ENCODE peak calls at places on chromosome 12, in nine cellular contexts. T is transverse colon; X is LNCaP clone FGC; R is choroid plexus epithelial cell; E is skeletal muscle cell; H is CD8-positive, alpha-beta memory T cell; Q is lower lobe of right lung; P is fibroblast of pulmonary artery; V is IMR-90. Y is an unnamed sample.

GRCh38 chr12:4286228-4286627 is 12.7 kb downstream of the CCND2 start:
- DNase-seq in T (no peak), X (no peak), R (no peak), E (no peak), H (no peak), Q (no peak), P (no peak), V (no peak), Y (no peak)

GRCh38 chr12:43893670-43894069 is 57.8 kb downstream of the TMEM117 start:
- DNase-seq in T (no peak), X (no peak), R (peak; percentile 41), E (peak; percentile 35), H (no peak), Q (no peak), P (no peak), V (peak; percentile 85), Y (peak; percentile 82)

GRCh38 chr12:53325539-53326061 is 4.2 kb upstream of the AAAS start:
- DNase-seq in T (peak; percentile 35), X (no peak), R (no peak), E (no peak), H (no peak), Q (peak; percentile 65), P (no peak), V (no peak), Y (no peak)

GRCh38 chr12:96256672-96257361 is 62.6 kb downstream of the ELK3 start:
- DNase-seq in T (no peak), X (no peak), R (no peak), E (no peak), H (no peak), Q (no peak), P (no peak), V (no peak), Y (no peak)

GRCh38 chr12:92208613-92209121 is 63.0 kb upstream of the BTG1 start:
- DNase-seq in T (no peak), X (no peak), R (peak; percentile 78), E (peak; percentile 51), H (no peak), Q (no peak), P (peak; percentile 74), V (peak; percentile 31), Y (peak; percentile 88)

GRCh38 chr12:3134126-3134525 is 56.9 kb downstream of the TSPAN9 start:
- DNase-seq in T (no peak), X (no peak), R (no peak), E (no peak), H (no peak), Q (no peak), P (no peak), V (no peak), Y (no peak)

GRCh38 chr12:53683983-53684382 is 8.1 kb upstream of the ATP5MC2 start:
- DNase-seq in T (no peak), X (no peak), R (no peak), E (no peak), H (no peak), Q (no peak), P (no peak), V (no peak), Y (no peak)

GRCh38 chr12:47740536-47741339 is 15.4 kb upstream of the ENDOU start:
- DNase-seq in T (peak; percentile 58), X (no peak), R (no peak), E (no peak), H (no peak), Q (no peak), P (no peak), V (no peak), Y (no peak)

GRCh38 chr12:72271741-72272661 is at the start of gene TRHDE:
- DNase-seq in T (peak; percentile 7), X (no peak), R (peak; percentile 58), E (no peak), H (no peak), Q (peak; percentile 68), P (peak; percentile 25), V (peak; percentile 60), Y (no peak)

GRCh38 chr12:93000026-93000425 is 70.9 kb upstream of the EEA1 start:
- DNase-seq in T (peak; percentile 35), X (no peak), R (no peak), E (no peak), H (no peak), Q (no peak), P (no peak), V (no peak), Y (peak; percentile 64)

GRCh38 chr12:118307069-118307954 is 65.4 kb downstream of the TAOK3 start:
- DNase-seq in T (no peak), X (no peak), R (peak; percentile 93), E (peak; percentile 76), H (no peak), Q (no peak), P (peak; percentile 89), V (peak; percentile 95), Y (peak; percentile 93)

GRCh38 chr12:50584135-50584534 is 79.3 kb downstream of the DIP2B start:
- DNase-seq in T (no peak), X (no peak), R (no peak), E (no peak), H (no peak), Q (no peak), P (no peak), V (no peak), Y (no peak)

GRCh38 chr12:77299001-77299400 is 233.6 kb upstream of the E2F7 start:
- DNase-seq in T (no peak), X (no peak), R (peak; percentile 1), E (no peak), H (no peak), Q (no peak), P (no peak), V (no peak), Y (peak; percentile 23)

GRCh38 chr12:122886851-122887816 is 8.8 kb downstream of the VPS37B start:
- DNase-seq in T (peak; percentile 71), X (no peak), R (peak; percentile 53), E (peak; percentile 29), H (no peak), Q (no peak), P (peak; percentile 47), V (peak; percentile 76), Y (peak; percentile 98)

GRCh38 chr12:79687711-79688270 is 3.0 kb downstream of the PAWR start:
- DNase-seq in T (no peak), X (no peak), R (no peak), E (no peak), H (no peak), Q (no peak), P (no peak), V (peak; percentile 4), Y (peak; percentile 28)

GRCh38 chr12:93857279-93857894 is 180.2 kb downstream of the CRADD start:
- DNase-seq in T (no peak), X (no peak), R (peak; percentile 58), E (peak; percentile 81), H (no peak), Q (no peak), P (peak; percentile 45), V (peak; percentile 84), Y (peak; percentile 82)

DNA sequence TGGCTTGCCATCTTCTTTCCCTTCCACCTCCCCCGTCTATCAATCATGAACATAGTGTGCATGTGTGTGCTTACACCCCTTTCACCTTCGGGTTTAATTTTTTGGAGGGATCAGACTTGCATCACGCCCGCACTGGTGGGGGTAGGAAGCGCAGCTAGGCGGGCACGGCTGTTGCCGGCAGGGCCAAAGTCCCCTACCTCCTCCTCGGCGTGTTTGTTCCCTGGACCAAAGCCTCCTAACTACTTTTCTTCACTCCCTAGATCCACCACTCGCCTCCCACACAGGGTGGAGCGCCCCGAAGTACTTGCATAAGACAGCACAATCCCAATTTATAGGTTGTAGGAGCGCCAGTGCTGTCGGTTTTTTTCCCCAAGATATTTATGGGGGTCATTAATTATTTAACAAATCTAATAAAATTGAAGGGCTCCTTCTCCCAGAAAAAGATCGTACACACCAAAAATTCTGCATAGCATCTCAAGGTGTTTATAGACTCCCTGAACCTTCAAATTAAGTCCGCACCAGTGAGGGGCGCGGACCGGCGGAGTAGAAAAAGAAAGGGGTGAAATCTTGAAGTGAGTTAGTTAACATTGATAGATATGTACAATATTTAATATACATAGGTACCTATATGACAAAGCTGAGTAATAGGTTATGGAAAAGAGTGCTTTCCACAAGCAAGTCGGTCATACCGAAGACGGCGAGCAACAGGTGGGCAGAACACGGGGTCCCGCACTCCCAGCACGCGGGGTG is 714 bp downstream of the PKP2 start:
- DNase-seq in T (peak; percentile 79), X (no peak), R (no peak), E (no peak), H (no peak), Q (no peak), P (no peak), V (no peak), Y (peak; percentile 20)
- H3K4me3 ChIP-seq in T (peak overlapping the region; percentile 63), X (peak overlapping the region; percentile 66), R (peak overlapping the region; percentile 76), E (peak overlapping the region; percentile 37), H (no peak overlapping the region), Q (peak overlapping the region; percentile 63), P (peak overlapping the region; percentile 70), V (no peak overlapping the region), Y (peak overlapping the region; percentile 84)

GRCh38 chr12:6363010-6363329 is 12.4 kb downstream of the SCNN1A start:
- DNase-seq in T (no peak), X (no peak), R (no peak), E (no peak), H (no peak), Q (no peak), P (no peak), V (no peak), Y (no peak)
- H3K4me3 ChIP-seq in T (peak overlapping the region; percentile 60), X (no peak overlapping the region), R (peak overlapping the region; percentile 21), E (peak overlapping the region; percentile 47), H (no peak overlapping the region), Q (peak overlapping the region; percentile 75), P (no peak overlapping the region), V (no peak overlapping the region), Y (no peak overlapping the region)

GRCh38 chr12:22256076-22256475 is 78.4 kb downstream of the ST8SIA1 start:
- DNase-seq in T (no peak), X (no peak), R (no peak), E (peak; percentile 22), H (no peak), Q (no peak), P (peak; percentile 36), V (peak; percentile 28), Y (no peak)

GRCh38 chr12:22254450-22254849 is 80.1 kb downstream of the ST8SIA1 start:
- DNase-seq in T (no peak), X (no peak), R (no peak), E (no peak), H (no peak), Q (no peak), P (no peak), V (no peak), Y (peak; percentile 39)

GRCh38 chr12:22255097-22255496 is 79.4 kb downstream of the ST8SIA1 start:
- DNase-seq in T (no peak), X (no peak), R (no peak), E (no peak), H (no peak), Q (no peak), P (no peak), V (peak; percentile 21), Y (peak; percentile 73)

GRCh38 chr12:22257100-22257499 is 77.4 kb downstream of the ST8SIA1 start:
- DNase-seq in T (no peak), X (no peak), R (no peak), E (no peak), H (no peak), Q (no peak), P (no peak), V (no peak), Y (peak; percentile 71)

GRCh38 chr12:22256634-22257033 is 77.9 kb downstream of the ST8SIA1 start:
- DNase-seq in T (no peak), X (no peak), R (no peak), E (no peak), H (no peak), Q (no peak), P (peak; percentile 25), V (no peak), Y (no peak)
- H3K4me3 ChIP-seq in T (no peak overlapping the region), X (no peak overlapping the region), R (no peak overlapping the region), E (no peak overlapping the region), H (no peak overlapping the region), Q (no peak overlapping the region), P (no peak overlapping the region), V (no peak overlapping the region), Y (no peak overlapping the region)

GRCh38 chr12:120444676-120445075 is 1.5 kb downstream of the TRIAP1 start:
- DNase-seq in T (no peak), X (no peak), R (no peak), E (no peak), H (no peak), Q (no peak), P (no peak), V (no peak), Y (no peak)
- H3K4me3 ChIP-seq in T (no peak overlapping the region), X (peak overlapping the region; percentile 99), R (no peak overlapping the region), E (peak overlapping the region; percentile 100), H (no peak overlapping the region), Q (no peak overlapping the region), P (no peak overlapping the region), V (no peak overlapping the region), Y (no peak overlapping the region)

Y was measured in bronchial epithelial cell.